ENCODE peak calls at places on chromosome 1, in five cellular contexts. R is sciatic nerve; B is GM12865; E is HTR-8/SVneo; L is activated T-helper 1 cell treated with anti-CD3 and anti-CD28 coated beads, Interleukin-12 subunit alpha, Interleukin-12 subunit beta, Interleukin-2, Interleukin-4 antibody, amounts not matched to agents 30 ng/mL and 10 ng/mL and 1 ng/mL, durations not matched to agents 14 hours and 24 hours and 36 hours. A is an unnamed sample.

GRCh38 chr1:81452693-81453344 is 347.9 kb upstream of the ADGRL2 start:
- DNase-seq in R (no peak), B (no peak), E (no peak), L (no peak), A (no peak)

GRCh38 chr1:171334024-171334423 is 20.0 kb downstream of the FMO4 start:
- DNase-seq in R (no peak), B (no peak), E (no peak), L (no peak), A (no peak)

GRCh38 chr1:181179279-181179979 is 90.9 kb downstream of the IER5 start:
- DNase-seq in R (no peak), B (no peak), E (no peak), L (no peak), A (no peak)

GRCh38 chr1:61246001-61246400 is 163.6 kb downstream of the NFIA start:
- DNase-seq in R (no peak), B (no peak), E (no peak), L (no peak), A (no peak)

GRCh38 chr1:181791721-181792120 is 269.8 kb downstream of the ZNF648 start:
- DNase-seq in R (no peak), B (no peak), E (no peak), L (no peak), A (no peak)

GRCh38 chr1:59110287-59110686 is 186.6 kb upstream of the FGGY start:
- DNase-seq in R (no peak), B (no peak), E (no peak), L (no peak), A (no peak)

GRCh38 chr1:218439541-218440295 is 94.6 kb downstream of the TGFB2 start:
- DNase-seq in R (no peak), B (no peak), E (no peak), L (no peak), A (no peak)

GRCh38 chr1:229334716-229335115 is 8.1 kb downstream of the CCSAP start:
- DNase-seq in R (no peak), B (no peak), E (no peak), L (no peak), A (no peak)

GRCh38 chr1:48493970-48494769 is 22.2 kb upstream of the SPATA6 start:
- DNase-seq in R (no peak), B (no peak), E (no peak), L (no peak), A (no peak)

GRCh38 chr1:109425902-109426277 is 358 bp downstream of the PSMA5 start:
- DNase-seq in R (no peak), B (peak), E (peak), L (peak), A (no peak)

GRCh38 chr1:214002060-214002459 is 14.3 kb downstream of the PROX1 start:
- DNase-seq in R (no peak), B (no peak), E (no peak), L (no peak), A (no peak)

GRCh38 chr1:181018901-181019681 is 3.6 kb downstream of the STX6 start:
- DNase-seq in R (no peak), B (no peak), E (no peak), L (no peak), A (no peak)

A was measured in D721Med.